ENCODE peak calls at places on chromosomes 12 and 14, in ten cellular contexts. U is EH; N is cerebellar nuclear complex; X is NCI-H2081; Y is CD8-positive, alpha-beta memory T cell; L is sciatic nerve; A is activated T-cell treated with anti-CD3 and anti-CD28 coated beads, Interleukin-2, amount 50 U/mL, for 4 hours; W is mammary epithelial cell; J is NCI-H1092 treated with DMSO at 0.1 percent for 48 hours; T is HFFc6. V is an unnamed sample.
A peak's percentile ranks its signal among the peaks of the same experiment; 100 is the strongest.

GRCh38 chr14:71551291-71551955 is 380.8 kb upstream of the RGS6 start:
- DNase-seq in U (peak; percentile 88), N (no peak), X (no peak), Y (no peak), L (no peak), A (no peak), W (peak; percentile 57), J (no peak), T (peak; percentile 86), V (peak; percentile 31)

GRCh38 chr14:59133202-59133601 is 55.3 kb upstream of the DAAM1 start:
- DNase-seq in U (no peak), N (no peak), X (no peak), Y (no peak), L (no peak), A (no peak), W (no peak), J (no peak), T (no peak), V (peak; percentile 35)

GRCh38 chr14:50039734-50040400 is 76.5 kb downstream of the VCPKMT start:
- DNase-seq in U (peak; percentile 65), N (no peak), X (no peak), Y (no peak), L (no peak), A (no peak), W (peak; percentile 91), J (no peak), T (peak; percentile 17), V (no peak)

GRCh38 chr12:110248096-110248447 is 33.0 kb upstream of the ATP2A2 start:
- DNase-seq in U (no peak), N (no peak), X (no peak), Y (no peak), L (no peak), A (no peak), W (no peak), J (no peak), T (no peak), V (no peak)

GRCh38 chr12:113077859-113078256 is 21.3 kb downstream of the DTX1 start:
- DNase-seq in U (no peak), N (no peak), X (no peak), Y (no peak), L (no peak), A (no peak), W (no peak), J (no peak), T (no peak), V (no peak)

GRCh38 chr14:56998728-56999127 is 188.4 kb upstream of the OTX2 start:
- DNase-seq in U (no peak), N (no peak), X (no peak), Y (no peak), L (no peak), A (no peak), W (no peak), J (no peak), T (no peak), V (no peak)

GRCh38 chr14:72679591-72680151 is 214.2 kb downstream of the DPF3 start:
- DNase-seq in U (no peak), N (peak; percentile 92), X (no peak), Y (no peak), L (no peak), A (no peak), W (no peak), J (peak; percentile 70), T (no peak), V (peak; percentile 100)

GRCh38 chr14:68952544-68953535 is 26.3 kb downstream of the ACTN1 start:
- DNase-seq in U (peak; percentile 92), N (no peak), X (no peak), Y (no peak), L (peak; percentile 73), A (no peak), W (no peak), J (no peak), T (peak; percentile 38), V (peak; percentile 87)

GRCh38 chr12:59431266-59431665 is 164.6 kb upstream of the SLC16A7 start:
- DNase-seq in U (peak; percentile 44), N (no peak), X (peak; percentile 4), Y (no peak), L (no peak), A (no peak), W (no peak), J (peak; percentile 3), T (peak; percentile 13), V (no peak)

GRCh38 chr14:103731481-103731880 is 15.9 kb downstream of the ZFYVE21 start:
- DNase-seq in U (no peak), N (no peak), X (no peak), Y (no peak), L (no peak), A (no peak), W (no peak), J (no peak), T (no peak), V (no peak)

GRCh38 chr12:120856980-120857379 is 47.2 kb downstream of the SPPL3 start:
- DNase-seq in U (peak; percentile 28), N (no peak), X (peak; percentile 7), Y (peak; percentile 3), L (no peak), A (no peak), W (peak; percentile 61), J (no peak), T (peak; percentile 20), V (no peak)

GRCh38 chr12:7758346-7758745 is 6.7 kb upstream of the NANOGNB start:
- DNase-seq in U (no peak), N (no peak), X (no peak), Y (no peak), L (no peak), A (no peak), W (no peak), J (no peak), T (no peak), V (no peak)

V was measured in NCI-H524.